ENCODE peak calls at places on chromosomes 3 and 15, in nine cellular contexts. D is A549; S is ascending aorta; O is heart right ventricle; E is esophagus squamous epithelium; Y is pancreas; K is CD8-positive, alpha-beta T cell; X is body of pancreas; F is neural progenitor cell. N is an unnamed sample.

GRCh38 chr3:126418256-126418530 is 23.5 kb downstream of the CFAP100 start:
- DNase-seq in D (no peak), S (peak; percentile 39), O (no peak), E (no peak), Y (no peak), K (no peak), X (no peak), F (no peak), N (no peak)

GRCh38 chr3:38121832-38122461 is 15.0 kb downstream of the ACAA1 start:
- DNase-seq in D (no peak), S (peak; percentile 54), O (no peak), E (no peak), Y (peak; percentile 57), K (no peak), X (no peak), F (no peak), N (no peak)

GRCh38 chr3:155572085-155572484 is 172.8 kb downstream of the PLCH1 start:
- DNase-seq in D (peak; percentile 17), S (no peak), O (no peak), E (no peak), Y (no peak), K (no peak), X (peak; percentile 13), F (no peak), N (no peak)

GRCh38 chr15:31352911-31353811 is 26.5 kb downstream of the KLF13 start:
- DNase-seq in D (no peak), S (peak; percentile 89), O (peak; percentile 91), E (no peak), Y (peak; percentile 73), K (no peak), X (peak; percentile 82), F (no peak), N (peak; percentile 68)

GRCh38 chr15:50190723-50191122 is 8.7 kb downstream of the SLC27A2 start:
- DNase-seq in D (no peak), S (no peak), O (no peak), E (no peak), Y (no peak), K (no peak), X (no peak), F (no peak), N (no peak)

GRCh38 chr15:44738340-44738984 is 2.1 kb downstream of the TRIM69 start:
- DNase-seq in D (peak; percentile 43), S (no peak), O (no peak), E (no peak), Y (no peak), K (no peak), X (no peak), F (peak; percentile 15), N (no peak)

GRCh38 chr15:50883903-50884302 is 24.6 kb upstream of the AP4E1 start:
- DNase-seq in D (peak; percentile 52), S (no peak), O (no peak), E (no peak), Y (no peak), K (no peak), X (peak; percentile 19), F (no peak), N (no peak)

GRCh38 chr3:110027446-110027845 is 690.1 kb upstream of the DPPA4 start:
- DNase-seq in D (no peak), S (no peak), O (peak; percentile 4), E (no peak), Y (no peak), K (no peak), X (no peak), F (no peak), N (no peak)

GRCh38 chr3:97952280-97952679 is 20.0 kb downstream of the RIOX2 start:
- DNase-seq in D (no peak), S (peak; percentile 69), O (no peak), E (no peak), Y (no peak), K (no peak), X (peak; percentile 49), F (no peak), N (peak; percentile 58)

GRCh38 chr3:193240850-193241706 is at the start of gene PLAAT1:
- DNase-seq in D (peak; percentile 17), S (peak; percentile 66), O (peak; percentile 61), E (no peak), Y (peak; percentile 84), K (no peak), X (peak; percentile 74), F (peak; percentile 89), N (peak; percentile 55)

GRCh38 chr15:38558714-38559059 is 5.9 kb downstream of the RASGRP1 start:
- DNase-seq in D (no peak), S (no peak), O (no peak), E (no peak), Y (no peak), K (no peak), X (no peak), F (peak; percentile 7), N (no peak)

GRCh38 chr3:113186566-113186965 is 24.8 kb upstream of the BOC start:
- DNase-seq in D (no peak), S (no peak), O (no peak), E (no peak), Y (no peak), K (no peak), X (no peak), F (no peak), N (no peak)

GRCh38 chr3:184459355-184459754 is 79.5 kb downstream of the CHRD start:
- DNase-seq in D (no peak), S (no peak), O (no peak), E (no peak), Y (no peak), K (no peak), X (peak; percentile 6), F (no peak), N (no peak)

GRCh38 chr3:55687526-55687925 is 200.4 kb upstream of the WNT5A start:
- DNase-seq in D (no peak), S (no peak), O (no peak), E (no peak), Y (no peak), K (no peak), X (no peak), F (no peak), N (no peak)

GRCh38 chr15:91954211-91954804 is 100.8 kb downstream of the SLCO3A1 start:
- DNase-seq in D (no peak), S (no peak), O (no peak), E (no peak), Y (no peak), K (no peak), X (no peak), F (no peak), N (no peak)

GRCh38 chr15:91961357-91961756 is 107.8 kb downstream of the SLCO3A1 start:
- DNase-seq in D (no peak), S (no peak), O (no peak), E (no peak), Y (no peak), K (no peak), X (no peak), F (no peak), N (no peak)

GRCh38 chr15:91953432-91953831 is 99.9 kb downstream of the SLCO3A1 start:
- DNase-seq in D (no peak), S (no peak), O (no peak), E (no peak), Y (no peak), K (no peak), X (no peak), F (no peak), N (no peak)

GRCh38 chr15:91952216-91952615 is 98.7 kb downstream of the SLCO3A1 start:
- DNase-seq in D (no peak), S (no peak), O (no peak), E (no peak), Y (no peak), K (no peak), X (no peak), F (no peak), N (no peak)

GRCh38 chr15:91956026-91956723 is 102.7 kb downstream of the SLCO3A1 start:
- DNase-seq in D (no peak), S (no peak), O (peak; percentile 62), E (no peak), Y (no peak), K (no peak), X (no peak), F (peak; percentile 42), N (no peak)
- H3K27ac ChIP-seq in D (peak overlapping the region; percentile 50), S (peak overlapping the region; percentile 62), O (peak overlapping the region; percentile 70), E (peak overlapping the region; percentile 85), Y (no peak overlapping the region), K (no peak overlapping the region), X (peak overlapping the region; percentile 4), F (peak overlapping the region; percentile 80), N (peak overlapping the region; percentile 51)

GRCh38 chr15:53807500-53807899 is 48.0 kb upstream of the WDR72 start:
- DNase-seq in D (no peak), S (no peak), O (peak; percentile 13), E (no peak), Y (no peak), K (no peak), X (no peak), F (no peak), N (no peak)
- TF ChIP-seq CTCF in D (no peak), S (no peak), O (no peak), E (no peak), Y (no peak), K (no peak), X (no peak), F (no peak), N (no peak)

DNA sequence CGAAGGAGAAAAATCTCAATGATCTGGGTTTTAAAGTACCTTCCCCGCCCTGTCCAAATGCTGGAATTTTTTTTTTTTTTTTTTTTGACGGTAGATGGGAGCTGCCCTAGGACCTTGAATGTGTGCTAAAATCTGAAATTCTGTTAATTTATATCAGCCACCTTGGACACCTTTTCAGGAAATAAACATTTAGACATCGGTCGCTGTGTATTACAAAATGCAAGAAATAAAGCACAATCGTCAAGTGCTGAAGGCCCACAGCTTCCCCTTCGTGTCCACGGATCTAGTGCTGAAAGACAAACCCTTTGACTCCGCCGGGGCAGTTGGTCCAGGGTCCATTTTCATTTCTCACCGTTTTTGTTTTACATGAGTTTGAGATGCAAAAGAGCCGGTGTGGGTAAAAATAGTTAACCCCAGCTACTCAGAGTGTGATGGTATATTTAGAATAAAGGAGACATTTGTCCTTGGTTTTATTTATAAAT is 90.2 kb upstream of the CHD2 start:
- DNase-seq in D (peak; percentile 65), S (peak; percentile 71), O (peak; percentile 46), E (no peak), Y (no peak), K (no peak), X (peak; percentile 74), F (peak; percentile 51), N (peak; percentile 59)
- H3K4me1 ChIP-seq in D (peaks cover 30% of the 10 kb centered on the region), S (peaks cover 3% of the 10 kb centered on the region), O (peaks cover 28% of the 10 kb centered on the region), E (peaks cover 72% of the 10 kb centered on the region), Y (no peaks in the 10 kb centered on the region), K (peaks cover 54% of the 10 kb centered on the region), X (peaks cover 38% of the 10 kb centered on the region), F (peaks cover 34% of the 10 kb centered on the region), N (peaks cover 10% of the 10 kb centered on the region)

DNA sequence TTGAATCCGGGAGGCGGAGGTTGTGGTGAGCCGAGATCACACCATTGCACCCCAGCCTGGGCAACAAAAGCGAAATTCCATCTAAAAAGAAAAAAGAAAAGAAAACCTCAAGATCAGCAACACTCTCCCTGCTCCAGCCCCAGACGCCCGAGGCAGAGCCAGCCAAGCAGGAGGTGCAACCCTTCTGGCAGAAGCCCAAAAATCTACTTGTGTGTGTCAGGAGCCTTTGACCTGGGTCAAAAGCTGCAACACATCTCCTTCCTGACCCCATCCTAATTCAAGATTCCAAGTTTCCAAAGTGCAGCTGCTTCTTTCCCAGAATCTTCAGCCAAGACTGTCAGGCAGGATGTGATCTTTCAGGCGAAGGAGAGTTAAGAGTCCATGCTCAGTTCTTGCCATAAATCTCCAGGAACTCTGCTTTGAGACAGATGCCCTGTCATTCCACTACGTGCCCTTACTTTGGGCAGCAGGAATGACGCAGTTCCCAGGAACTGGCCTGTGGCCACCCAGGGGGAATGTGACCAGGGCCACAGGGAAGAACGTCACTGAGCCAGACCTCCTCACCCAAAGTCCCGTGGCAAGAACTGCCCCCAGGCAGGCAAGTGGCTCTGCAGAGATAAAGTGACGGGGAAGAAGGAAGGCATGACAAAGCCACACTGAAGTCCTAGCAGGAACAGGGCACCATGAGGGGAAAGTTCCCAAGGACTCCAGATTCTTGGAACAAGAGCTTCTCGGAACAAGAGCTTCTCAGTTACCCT is 39.4 kb downstream of the SH3BP5 start:
- DNase-seq in D (peak; percentile 29), S (peak; percentile 93), O (peak; percentile 57), E (no peak), Y (no peak), K (no peak), X (peak; percentile 52), F (no peak), N (no peak)
- H3K27ac ChIP-seq in D (no peak overlapping the region), S (peak overlapping the region; percentile 80), O (peak overlapping the region; percentile 59), E (peak overlapping the region; percentile 67), Y (no peak overlapping the region), K (no peak overlapping the region), X (peak overlapping the region; percentile 47), F (no peak overlapping the region), N (peak overlapping the region; percentile 96)

N was measured in left lung.